ENCODE peak calls at places on chromosomes 2 and 18, in seven cellular contexts. M is HepG2, I is GM12878, S is SK-N-SH, J is K562, P is HCT116, H is H1. N is an unnamed sample.

GRCh38 chr2:48755473-48755872 is at the start of gene LHCGR:
- DNase-seq in S (peak), H (no peak), I (no peak), J (no peak), P (no peak), M (no peak), N (no peak)

GRCh38 chr2:3131636-3132326 is 245.8 kb downstream of the EIPR1 start:
- DNase-seq in M (no peak), S (no peak), I (no peak), H (no peak), P (no peak), J (no peak), N (no peak)

GRCh38 chr18:995641-996040 is 91.0 kb downstream of the ADCYAP1 start:
- DNase-seq in I (no peak), S (no peak), J (no peak), H (no peak), M (no peak), P (no peak), N (peak)

GRCh38 chr2:19863303-19864041 is 38.3 kb downstream of the TTC32 start:
- DNase-seq in M (peak), J (peak), I (no peak), S (peak), H (peak), P (peak), N (peak)

GRCh38 chr18:59783138-59783537 is 85.9 kb upstream of the CCBE1 start:
- DNase-seq in P (peak), I (peak), M (peak), H (no peak), J (peak), S (peak), N (peak)

GRCh38 chr2:179239194-179239593 is 25.4 kb downstream of the SESTD1 start:
- DNase-seq in I (no peak), J (no peak), P (peak), H (no peak), S (no peak), M (peak), N (no peak)

GRCh38 chr2:242060212-242060835 is 190.8 kb downstream of the RTP5 start:
- DNase-seq in I (no peak), J (no peak), S (no peak), M (no peak), P (no peak), H (no peak), N (no peak)

GRCh38 chr18:35592298-35592697 is 10.8 kb downstream of the GALNT1 start:
- DNase-seq in M (no peak), S (no peak), J (no peak), P (no peak), I (peak), H (no peak), N (no peak)

GRCh38 chr2:44787663-44788062 is 153.8 kb upstream of the SIX3 start:
- DNase-seq in H (no peak), I (no peak), M (no peak), J (no peak), P (no peak), S (no peak), N (no peak)

GRCh38 chr18:67379991-67380390 is 136.5 kb downstream of the DSEL start:
- DNase-seq in H (no peak), M (no peak), P (no peak), I (no peak), J (no peak), S (no peak), N (no peak)

GRCh38 chr2:46849080-46849715 is 66.4 kb downstream of the MCFD2 start:
- DNase-seq in H (no peak), J (peak), I (no peak), M (peak), P (no peak), S (no peak), N (no peak)

GRCh38 chr2:20132990-20133535 is 81.6 kb upstream of the LAPTM4A start:
- DNase-seq in H (no peak), I (no peak), P (no peak), J (no peak), M (no peak), S (no peak), N (no peak)

GRCh38 chr2:106147159-106147558 is 46.9 kb downstream of the UXS1 start:
- DNase-seq in I (no peak), J (no peak), M (peak), S (no peak), H (no peak), P (no peak), N (peak)

GRCh38 chr2:227191367-227191766 is 26.9 kb downstream of the COL4A3 start:
- DNase-seq in I (no peak), P (peak), H (peak), J (no peak), M (peak), S (no peak), N (no peak)

GRCh38 chr2:154898269-154898668 is 199.8 kb downstream of the KCNJ3 start:
- DNase-seq in M (no peak), S (no peak), I (no peak), P (no peak), H (no peak), J (no peak), N (no peak)

GRCh38 chr2:183149489-183149888 is 25.2 kb downstream of the NUP35 start:
- DNase-seq in P (no peak), I (no peak), H (no peak), M (no peak), J (no peak), S (peak), N (no peak)

GRCh38 chr2:96826546-96827278 is 10.6 kb downstream of the CNNM3 start:
- DNase-seq in J (no peak), S (no peak), P (no peak), M (no peak), H (no peak), I (no peak), N (no peak)

GRCh38 chr2:181607629-181608627 is 49.0 kb downstream of the CERKL start:
- DNase-seq in P (peak), M (no peak), J (no peak), I (no peak), H (no peak), S (no peak), N (no peak)

GRCh38 chr18:8631265-8631664 is 22.0 kb downstream of the RAB12 start:
- DNase-seq in J (no peak), I (no peak), S (no peak), P (no peak), M (no peak), H (no peak), N (no peak)

GRCh38 chr2:176473177-176473576 is 203.9 kb downstream of the MTX2 start:
- DNase-seq in J (no peak), I (no peak), P (no peak), H (no peak), S (no peak), M (no peak), N (peak)

GRCh38 chr2:117835990-117836760 is 21.7 kb downstream of the DDX18 start:
- DNase-seq in H (no peak), M (peak), I (no peak), S (peak), J (peak), P (no peak), N (peak)

GRCh38 chr18:76528477-76529432 is 33.7 kb upstream of the ZNF516 start:
- DNase-seq in P (no peak), S (no peak), J (no peak), M (peak), I (peak), H (no peak), N (no peak)

GRCh38 chr2:23507267-23508065 is 122.5 kb downstream of the KLHL29 start:
- DNase-seq in J (no peak), P (no peak), I (no peak), H (no peak), M (no peak), S (no peak), N (no peak)

GRCh38 chr2:10194021-10194820 is 71.7 kb downstream of the RRM2 start:
- DNase-seq in M (no peak), J (no peak), P (no peak), I (no peak), S (peak), H (no peak), N (no peak)

GRCh38 chr2:239858179-239858578 is 167.0 kb downstream of the NDUFA10 start:
- DNase-seq in I (no peak), H (no peak), S (no peak), P (no peak), M (no peak), J (peak), N (no peak)

GRCh38 chr2:132253496-132254305 is 91.9 kb upstream of the ANKRD30BL start:
- DNase-seq in I (no peak), H (no peak), J (no peak), S (no peak), P (no peak), M (no peak), N (no peak)

DNA sequence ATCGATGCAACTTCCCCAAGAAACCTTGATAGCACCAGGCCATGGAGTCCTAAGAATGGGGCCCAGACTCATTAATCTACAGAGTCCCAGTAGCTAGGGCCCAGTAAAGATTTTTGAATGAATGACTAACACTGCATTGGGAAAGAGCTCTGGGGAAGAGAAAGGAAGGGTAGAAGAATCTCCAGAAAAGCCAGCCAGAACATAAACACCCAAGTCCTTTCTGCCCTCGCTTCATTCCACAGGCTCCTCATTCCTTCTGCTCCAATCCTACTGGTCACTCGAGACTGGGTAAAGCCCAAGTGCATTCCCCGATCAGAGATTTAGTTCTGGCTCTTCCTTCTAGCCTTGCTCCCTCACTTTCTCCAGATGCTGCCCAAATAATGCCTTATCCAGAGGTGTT is 44.3 kb downstream of the CYRIA start:
- DNase-seq in I (no peak), J (no peak), P (no peak), S (no peak), M (no peak), H (no peak), N (no peak)
- TF ChIP-seq JUND in I (no peak), J (no peak), P (no peak), S (no peak), M (no peak), H (no peak), N (no peak)

GRCh38 chr2:41194235-41194634 is 742.3 kb upstream of the SLC8A1 start:
- DNase-seq in P (no peak), J (no peak), H (no peak), M (peak), I (no peak), S (peak), N (no peak)

GRCh38 chr2:41199320-41199719 is 747.4 kb upstream of the SLC8A1 start:
- DNase-seq in P (no peak), S (no peak), H (no peak), I (no peak), M (no peak), J (no peak), N (no peak)

GRCh38 chr2:41197781-41198180 is 745.9 kb upstream of the SLC8A1 start:
- DNase-seq in M (no peak), J (no peak), I (no peak), H (no peak), S (no peak), P (no peak), N (peak)
- TF ChIP-seq JUND in M (no peak), J (no peak), I (no peak), H (no peak), S (no peak), P (no peak), N (no peak)

DNA sequence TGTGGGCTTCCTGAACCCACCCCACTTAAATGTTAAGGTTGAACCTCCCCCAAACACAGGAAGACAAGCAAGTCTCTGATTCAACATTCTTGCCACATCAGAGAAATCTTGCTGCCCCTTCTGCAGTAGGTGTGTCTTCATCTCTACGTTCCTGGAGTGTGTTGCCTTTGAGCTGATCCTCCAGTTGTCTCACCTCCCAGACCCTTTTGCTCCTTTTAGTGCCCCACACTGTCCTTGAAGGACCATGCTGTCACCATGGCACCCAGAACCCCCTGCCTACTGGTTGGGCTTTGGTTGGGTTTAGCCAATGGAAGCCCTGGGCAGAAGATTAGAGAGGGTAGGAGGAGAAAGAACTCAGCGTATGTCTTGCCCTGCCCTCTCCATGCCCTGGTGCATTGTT is 10.7 kb downstream of the CAB39 start:
- DNase-seq in H (no peak), P (no peak), S (no peak), J (no peak), I (no peak), M (no peak), N (no peak)
- TF ChIP-seq JUND in H (no peak), P (no peak), S (no peak), J (no peak), I (no peak), M (no peak), N (no peak)

GRCh38 chr2:150591901-150592300 is 104.4 kb upstream of the RND3 start:
- DNase-seq in M (no peak), S (no peak), P (no peak), I (no peak), J (no peak), H (no peak), N (no peak)
- TF ChIP-seq JUND in M (no peak), S (no peak), P (no peak), I (no peak), J (no peak), H (no peak), N (no peak)

DNA sequence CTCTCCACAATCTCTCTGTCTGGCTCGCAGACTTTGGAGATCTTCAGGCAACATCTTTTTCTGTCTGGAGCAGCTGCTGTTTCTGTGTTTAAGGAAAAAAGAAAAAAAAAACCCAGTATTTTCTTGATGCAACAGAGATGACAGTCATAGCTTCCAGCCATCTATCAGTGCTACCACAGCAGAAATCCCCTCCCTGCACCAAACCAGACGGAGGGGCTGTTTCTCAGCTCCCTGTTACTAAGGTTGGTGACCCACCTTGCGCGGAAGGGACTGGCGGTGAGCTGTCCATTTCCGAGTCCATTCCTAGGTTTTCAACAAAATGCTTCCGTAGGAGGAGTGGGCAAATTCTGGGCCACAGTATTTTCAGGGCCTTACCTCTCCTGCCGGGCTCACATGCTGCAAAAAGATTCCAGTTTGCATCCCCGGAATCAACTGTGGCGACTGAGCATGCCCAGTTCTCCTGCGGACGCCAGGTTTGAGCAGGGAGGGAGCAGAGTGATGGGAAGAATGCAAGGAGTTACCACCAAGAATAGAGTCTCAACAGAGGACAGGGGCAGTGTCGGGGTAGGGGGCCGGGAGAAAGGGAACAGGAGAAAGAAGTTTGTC is 1.2 kb downstream of the SLC4A10 start:
- DNase-seq in H (peak), J (no peak), I (no peak), P (no peak), M (no peak), S (no peak), N (no peak)
- TF ChIP-seq JUND in H (no peak), J (no peak), I (no peak), P (no peak), M (no peak), S (no peak), N (no peak)

DNA sequence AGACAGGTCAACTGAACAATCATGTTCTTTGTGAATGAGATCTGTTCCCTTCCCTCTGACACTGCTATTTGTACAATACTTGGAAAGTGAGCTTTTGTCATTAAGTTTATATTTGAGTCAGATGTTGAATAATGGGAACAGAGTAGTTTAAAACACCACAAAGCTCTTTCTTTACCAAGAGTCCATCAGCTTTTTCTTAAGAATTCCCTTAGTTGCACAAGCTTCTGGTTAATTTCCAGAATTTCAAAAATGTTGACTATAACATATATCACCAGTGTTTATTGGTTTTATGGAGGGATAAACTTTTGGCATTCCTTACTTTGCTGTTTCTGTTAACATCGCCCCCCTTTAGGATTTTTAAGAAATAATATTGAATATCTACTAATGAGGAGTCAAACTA is 403.7 kb downstream of the CCDC85A start:
- DNase-seq in I (no peak), J (no peak), H (no peak), M (no peak), P (no peak), S (no peak), N (no peak)
- TF ChIP-seq JUND in I (no peak), J (no peak), H (no peak), M (no peak), P (no peak), S (no peak), N (no peak)